ENCODE peak calls at places on chromosomes 3 and 15, in five cellular contexts. R is trophoblast cell, K is mesenchymal stem cell, O is IMR-90, P is H1. U is an unnamed sample.

GRCh38 chr3:149080699-149081091 is 5.6 kb downstream of the HLTF start:
- DNase-seq in P (no peak), R (peak), O (peak), K (peak), U (no peak)

GRCh38 chr3:123584284-123584987 is 417 bp downstream of the HACD2 start:
- DNase-seq in P (no peak), R (peak), K (peak), O (no peak), U (no peak)

GRCh38 chr3:36733162-36733696 is 31.1 kb downstream of the DCLK3 start:
- DNase-seq in P (no peak), R (no peak), K (no peak), O (no peak), U (no peak)

GRCh38 chr15:92600902-92601301 is 54.7 kb downstream of the FAM174B start:
- DNase-seq in O (no peak), R (no peak), P (no peak), K (no peak), U (no peak)

GRCh38 chr3:130900959-130901358 is 7.1 kb downstream of the ATP2C1 start:
- DNase-seq in R (no peak), K (no peak), P (no peak), O (peak), U (no peak)

GRCh38 chr15:79257454-79257853 is 25.1 kb upstream of the ANKRD34C start:
- DNase-seq in K (no peak), P (no peak), R (no peak), O (no peak), U (no peak)

GRCh38 chr15:69082556-69082955 is 68.1 kb downstream of the NOX5 start:
- DNase-seq in K (no peak), R (no peak), P (no peak), O (no peak), U (no peak)

GRCh38 chr3:141940204-141940776 is 63.8 kb downstream of the ATP1B3 start:
- DNase-seq in K (peak), R (peak), P (no peak), O (peak), U (no peak)

GRCh38 chr3:144128117-144128892 is 156.7 kb downstream of the DIPK2A start:
- DNase-seq in P (no peak), O (no peak), K (no peak), R (no peak), U (no peak)

GRCh38 chr15:31230630-31231485 is 95.8 kb upstream of the KLF13 start:
- DNase-seq in R (no peak), K (no peak), O (no peak), P (no peak), U (no peak)

GRCh38 chr3:112233083-112233482 is 60.9 kb downstream of the SLC9C1 start:
- DNase-seq in O (no peak), K (no peak), R (no peak), P (no peak), U (no peak)

GRCh38 chr3:27578032-27578431 is 93.8 kb upstream of the SLC4A7 start:
- DNase-seq in O (peak), R (no peak), K (no peak), P (no peak), U (no peak)

GRCh38 chr3:126340596-126340942 is 16.6 kb downstream of the KLF15 start:
- DNase-seq in R (no peak), P (no peak), K (no peak), O (no peak), U (no peak)

GRCh38 chr15:88636039-88636438 is 2.8 kb upstream of the ISG20 start:
- DNase-seq in P (no peak), K (no peak), O (no peak), R (peak), U (no peak)

GRCh38 chr15:88636654-88637053 is 2.2 kb upstream of the ISG20 start:
- DNase-seq in K (peak), O (peak), R (no peak), P (no peak), U (no peak)

GRCh38 chr15:88637436-88637835 is 1.4 kb upstream of the ISG20 start:
- DNase-seq in K (no peak), P (no peak), O (no peak), R (no peak), U (no peak)

GRCh38 chr15:88637841-88638625 is 783 bp upstream of the ISG20 start:
- DNase-seq in K (no peak), O (no peak), P (no peak), R (no peak), U (no peak)

DNA sequence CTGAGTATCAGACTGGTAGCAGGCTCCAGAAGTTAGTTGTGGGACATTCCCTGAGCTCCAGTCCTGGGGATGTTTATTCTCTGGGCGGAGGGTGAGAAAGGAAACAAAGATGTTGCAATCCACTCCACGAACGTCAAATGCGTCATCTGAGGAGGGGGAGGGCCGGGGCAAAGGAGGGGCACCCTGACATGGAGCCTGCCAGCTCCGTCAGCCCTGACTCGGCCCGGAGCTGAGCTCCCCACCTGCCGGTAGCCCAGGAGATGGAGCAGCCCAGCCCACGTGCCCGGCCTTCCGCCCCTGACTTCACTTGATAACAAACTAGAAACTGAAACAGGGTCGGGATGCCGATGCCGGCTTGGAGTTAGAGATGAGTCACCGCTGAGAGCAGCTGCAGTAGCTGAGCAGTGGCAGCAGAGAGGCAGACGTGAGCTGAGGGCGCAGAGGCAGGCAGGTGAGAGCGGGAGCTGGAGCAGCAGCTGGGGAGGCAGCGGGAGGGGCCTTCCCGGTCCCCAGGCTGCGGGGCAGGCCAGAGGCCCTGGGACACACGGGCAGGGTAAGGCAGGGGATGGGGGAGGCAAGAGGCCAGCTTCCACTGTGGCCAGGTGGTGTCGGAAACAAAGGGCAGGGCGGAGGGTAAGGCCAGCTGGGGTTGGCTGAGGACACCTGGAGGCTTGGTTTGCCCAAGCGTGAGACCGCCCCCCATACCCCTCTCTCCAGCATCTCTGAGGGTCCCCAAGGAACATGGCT is at the start of gene ISG20:
- DNase-seq in R (peak), P (peak), O (peak), K (peak), U (peak)
- H4K91ac ChIP-seq in R (peak), P (peak), O (peak), K (peak), U (no peak)

GRCh38 chr3:136835079-136835816 is 16.3 kb downstream of the SLC35G2 start:
- DNase-seq in R (no peak), P (no peak), O (no peak), K (no peak), U (no peak)

GRCh38 chr3:136838641-136839555 is 20.0 kb downstream of the SLC35G2 start:
- DNase-seq in O (peak), P (no peak), R (no peak), K (peak), U (no peak)

GRCh38 chr3:136839556-136839931 is 20.6 kb downstream of the SLC35G2 start:
- DNase-seq in O (no peak), R (no peak), K (no peak), P (no peak), U (no peak)

GRCh38 chr3:136836511-136837156 is 17.7 kb downstream of the SLC35G2 start:
- DNase-seq in P (no peak), R (no peak), K (no peak), O (no peak), U (no peak)

GRCh38 chr3:136835817-136836510 is 17.0 kb downstream of the SLC35G2 start:
- DNase-seq in R (no peak), K (no peak), P (no peak), O (peak), U (no peak)
- H3K18ac ChIP-seq in R (no peak), K (no peak), P (no peak), O (peak), U (no peak)

GRCh38 chr3:120470870-120471269 is 20.1 kb upstream of the FSTL1 start:
- DNase-seq in K (no peak), P (no peak), O (no peak), R (no peak), U (no peak)
- H4K91ac ChIP-seq in K (no peak), P (no peak), O (peak), R (peak), U (no peak)

GRCh38 chr3:193800138-193801043 is 207.4 kb downstream of the OPA1 start:
- DNase-seq in R (no peak), O (no peak), K (no peak), P (no peak), U (no peak)
- H3K18ac ChIP-seq in R (no peak), O (no peak), K (no peak), P (no peak), U (no peak)

GRCh38 chr15:41283653-41284424 is 48.6 kb downstream of the OIP5 start:
- DNase-seq in O (peak), P (peak), K (peak), R (peak), U (peak)
- H4K91ac ChIP-seq in O (peak), P (peak), K (peak), R (peak), U (no peak)

U was measured in neuronal stem cell.